ENCODE peak calls at places on chromosomes 12 and 14, in four cellular contexts. A, V, H and L are unnamed samples. For H3K36me3, the result is how much of the 10 kb centered on the place peaks cover.

GRCh38 chr12:65556676-65557424 is 267.4 kb upstream of the HMGA2 start:
- DNase-seq in H (peak), A (peak), V (peak), L (peak)

GRCh38 chr14:105879503-105879866 is 353.1 kb downstream of the TMEM121 start:
- DNase-seq in A (peak), H (no peak), V (no peak), L (no peak)

GRCh38 chr12:98085360-98085759 is 430.0 kb upstream of the TMPO start:
- DNase-seq in A (no peak), H (no peak), V (no peak), L (no peak)

GRCh38 chr14:29802211-29802610 is 125.4 kb downstream of the PRKD1 start:
- DNase-seq in A (no peak), H (no peak), V (no peak), L (no peak)

GRCh38 chr12:26841085-26841484 is 8.1 kb upstream of the ITPR2 start:
- DNase-seq in V (no peak), H (no peak), A (no peak), L (no peak)

GRCh38 chr14:106528717-106529116 is 1002.3 kb downstream of the TMEM121 start:
- DNase-seq in V (no peak), H (no peak), A (no peak), L (no peak)

GRCh38 chr12:108757842-108758241 is 26.5 kb upstream of the CORO1C start:
- DNase-seq in V (no peak), A (no peak), H (peak), L (no peak)

GRCh38 chr12:2283910-2284309 is 231.1 kb downstream of the CACNA1C start:
- DNase-seq in V (no peak), A (no peak), H (no peak), L (no peak)

GRCh38 chr12:100493371-100494012 is 19.8 kb downstream of the NR1H4 start:
- DNase-seq in V (no peak), H (no peak), A (no peak), L (no peak)

GRCh38 chr12:64990991-64991570 is 130.0 kb downstream of the WIF1 start:
- DNase-seq in H (peak), V (no peak), A (no peak), L (no peak)

GRCh38 chr14:80754696-80755095 is 186.8 kb downstream of the CEP128 start:
- DNase-seq in V (no peak), A (no peak), H (peak), L (no peak)

GRCh38 chr12:50404307-50404706 is 3.6 kb downstream of the LARP4 start:
- DNase-seq in A (no peak), H (no peak), V (no peak), L (no peak)

GRCh38 chr12:47391566-47391965 is 311.8 kb upstream of the AMIGO2 start:
- DNase-seq in A (no peak), V (no peak), H (no peak), L (no peak)

GRCh38 chr12:132275110-132275531 is 54.3 kb downstream of the GALNT9 start:
- DNase-seq in V (no peak), A (no peak), H (no peak), L (peak)

GRCh38 chr12:98060421-98060820 is 455.0 kb upstream of the TMPO start:
- DNase-seq in V (no peak), H (no peak), A (no peak), L (no peak)

GRCh38 chr12:30839643-30840190 is 85.0 kb upstream of the CAPRIN2 start:
- DNase-seq in H (no peak), V (no peak), A (no peak), L (no peak)

GRCh38 chr12:115185529-115185928 is 501.6 kb upstream of the TBX3 start:
- DNase-seq in V (no peak), H (no peak), A (peak), L (no peak)

GRCh38 chr14:100621806-100622205 is 34.6 kb upstream of the BEGAIN start:
- DNase-seq in A (no peak), V (no peak), H (no peak), L (peak)

GRCh38 chr12:26373606-26374495 is 178.5 kb downstream of the SSPN start:
- DNase-seq in H (peak), A (no peak), V (no peak), L (no peak)

GRCh38 chr12:110822821-110823415 is 23.9 kb upstream of the CCDC63 start:
- DNase-seq in V (no peak), A (no peak), H (no peak), L (no peak)

GRCh38 chr14:22886500-22887259 is 3.7 kb downstream of the REM2 start:
- DNase-seq in H (peak), V (peak), A (peak), L (peak)

GRCh38 chr12:53752651-53753050 is 872 bp upstream of the CISTR start:
- DNase-seq in H (no peak), A (no peak), V (no peak), L (no peak)

GRCh38 chr14:91349481-91350074 is 68.0 kb downstream of the CCDC88C start:
- DNase-seq in V (no peak), H (no peak), A (no peak), L (no peak)

GRCh38 chr14:102993523-102993922 is 63.8 kb downstream of the CDC42BPB start:
- DNase-seq in V (no peak), A (no peak), H (peak), L (peak)

GRCh38 chr14:64726585-64726890 is 22.3 kb downstream of the PLEKHG3 start:
- DNase-seq in V (peak), A (no peak), H (peak), L (peak)

GRCh38 chr12:56723889-56724659 is 1.0 kb downstream of the NACA start:
- DNase-seq in A (peak), V (peak), H (peak), L (peak)

GRCh38 chr12:56307221-56307965 is 7.3 kb upstream of the CS start:
- DNase-seq in A (no peak), H (no peak), V (no peak), L (no peak)

GRCh38 chr12:66331016-66331415 is 28.7 kb downstream of the HELB start:
- DNase-seq in V (no peak), H (no peak), A (no peak), L (no peak)

GRCh38 chr12:58530421-58531067 is 389.8 kb downstream of the LRIG3 start:
- DNase-seq in A (no peak), V (no peak), H (peak), L (no peak)

GRCh38 chr12:48000878-48001321 is 3.4 kb downstream of the COL2A1 start:
- DNase-seq in A (peak), V (no peak), H (peak), L (no peak)

GRCh38 chr14:74649167-74649566 is 37.1 kb upstream of the LTBP2 start:
- DNase-seq in H (peak), A (no peak), V (no peak), L (no peak)

GRCh38 chr12:109706747-109707469 is 6.7 kb upstream of the FAM222A start:
- DNase-seq in H (no peak), A (no peak), V (peak), L (peak)

GRCh38 chr12:122004633-122005071 is 17.0 kb upstream of the BCL7A start:
- DNase-seq in H (no peak), V (no peak), A (no peak), L (no peak)

GRCh38 chr14:104783484-104784217 is 11.9 kb downstream of the AKT1 start:
- DNase-seq in V (no peak), H (no peak), A (no peak), L (no peak)

GRCh38 chr14:104780513-104781030 is 15.0 kb downstream of the AKT1 start:
- DNase-seq in H (no peak), V (no peak), A (no peak), L (no peak)

GRCh38 chr14:104781271-104782077 is 14.1 kb downstream of the AKT1 start:
- DNase-seq in H (no peak), A (no peak), V (no peak), L (no peak)

GRCh38 chr14:104782823-104783170 is 12.8 kb downstream of the AKT1 start:
- DNase-seq in A (no peak), H (no peak), V (no peak), L (no peak)

DNA sequence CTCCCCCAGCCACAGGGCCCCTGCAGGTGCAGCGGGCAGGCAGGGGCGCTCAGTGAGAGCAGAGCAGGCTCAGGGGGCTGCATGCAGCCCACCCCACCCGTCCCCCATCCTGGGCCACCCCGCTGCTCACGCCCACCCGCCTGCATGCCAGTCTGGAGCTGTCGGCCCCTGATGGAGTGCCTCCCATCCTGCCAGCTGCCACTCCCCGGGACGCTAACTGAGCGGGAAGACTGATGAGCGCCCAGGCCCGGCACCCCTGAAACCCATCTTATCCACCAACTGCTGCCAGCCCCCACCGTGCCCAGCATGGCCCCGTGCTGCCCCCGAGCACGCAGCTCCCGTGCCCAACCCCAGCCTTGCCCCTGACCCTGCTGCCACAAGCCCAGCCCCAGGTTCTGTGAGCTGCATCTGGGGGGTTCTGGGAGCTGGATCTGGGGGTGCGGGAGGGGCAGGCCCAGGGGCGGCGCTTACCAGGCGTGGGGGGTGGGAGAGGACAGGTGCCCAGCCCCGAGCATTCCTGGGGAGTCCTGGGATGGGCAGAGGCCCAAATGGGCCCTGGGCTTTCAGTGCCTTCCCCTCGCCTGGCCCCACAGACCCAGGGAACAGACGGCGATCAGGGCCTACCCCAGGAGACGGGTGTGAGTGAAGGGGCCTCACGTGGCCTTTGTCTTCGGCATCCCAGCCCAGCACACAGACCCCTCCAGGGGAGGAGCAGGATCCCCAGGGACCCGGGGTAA is 13.3 kb downstream of the AKT1 start:
- DNase-seq in H (no peak), V (no peak), A (no peak), L (no peak)
- H3K36me3 ChIP-seq in H (under half), V (under half), A (under half), L (under half)

DNA sequence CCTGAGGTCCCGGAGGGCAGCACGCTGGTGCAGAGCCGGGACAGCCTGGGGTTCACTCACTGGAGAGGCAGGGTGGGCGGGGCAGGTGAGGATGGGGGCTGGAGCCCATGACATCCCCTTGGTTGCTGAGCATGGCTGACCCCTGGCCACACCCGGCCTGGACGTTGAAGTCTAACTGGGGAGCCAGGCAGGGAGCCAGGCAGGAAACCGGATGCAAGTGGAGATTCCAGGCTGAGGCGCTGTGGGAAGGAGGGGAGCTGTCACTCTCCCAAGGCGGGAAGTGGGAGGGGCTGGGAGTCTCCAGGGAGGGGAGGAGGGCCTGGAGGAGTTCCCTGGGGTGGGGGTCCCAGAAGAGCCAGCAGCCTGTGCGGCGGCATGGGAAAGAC is 7.7 kb upstream of the INF2 start:
- DNase-seq in A (peak), V (peak), H (peak), L (peak)
- H3K4me3 ChIP-seq in A (peak), V (no peak), H (peak), L (no peak)

GRCh38 chr14:90263748-90264449 is 7.5 kb downstream of the PSMC1 start:
- DNase-seq in V (no peak), A (no peak), H (no peak), L (no peak)
- H3K36me3 ChIP-seq in V (under half), A (half or more), H (under half), L (under half)

GRCh38 chr14:94936411-94936892 is 166.5 kb upstream of the GSC start:
- DNase-seq in A (peak), V (peak), H (no peak), L (peak)

GRCh38 chr14:94938016-94938415 is 168.1 kb upstream of the GSC start:
- DNase-seq in A (no peak), V (no peak), H (no peak), L (no peak)

GRCh38 chr14:94935901-94936300 is 166.0 kb upstream of the GSC start:
- DNase-seq in H (no peak), A (no peak), V (no peak), L (no peak)

GRCh38 chr14:94933411-94933964 is 163.6 kb upstream of the GSC start:
- DNase-seq in H (no peak), V (no peak), A (no peak), L (no peak)

DNA sequence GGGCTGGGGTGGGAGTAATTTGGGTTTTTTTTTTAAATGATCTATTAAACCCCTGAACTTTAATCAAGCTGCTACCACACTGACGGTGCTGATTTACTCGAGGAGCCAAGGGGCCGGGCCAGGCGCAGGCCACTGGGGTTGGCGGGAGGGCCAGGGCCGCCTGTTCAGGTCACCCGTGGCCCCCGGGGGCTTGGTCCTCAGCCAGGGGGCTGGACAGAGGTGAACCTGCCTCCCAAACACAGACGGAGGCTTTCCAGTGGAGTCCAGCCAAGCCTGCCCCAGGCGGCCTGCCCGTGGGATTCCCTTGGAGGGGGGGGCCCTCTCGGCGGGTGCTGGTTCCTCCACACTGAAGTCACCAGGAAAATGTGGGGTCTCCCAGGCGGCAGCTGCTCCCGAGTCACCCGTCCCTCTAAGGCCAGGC is 167.0 kb upstream of the GSC start:
- DNase-seq in H (no peak), V (peak), A (peak), L (no peak)
- H3K4me3 ChIP-seq in H (no peak), V (no peak), A (peak), L (no peak)

GRCh38 chr12:124700810-124701594 is 133.6 kb upstream of the NCOR2 start:
- DNase-seq in V (peak), A (no peak), H (no peak), L (no peak)
- H3K36me3 ChIP-seq in V (under half), A (under half), H (under half), L (under half)

GRCh38 chr12:87806310-87806709 is 222.9 kb downstream of the C12orf50 start:
- DNase-seq in V (no peak), H (no peak), A (no peak), L (no peak)
- H3K4me3 ChIP-seq in V (no peak), H (no peak), A (no peak), L (no peak)

DNA sequence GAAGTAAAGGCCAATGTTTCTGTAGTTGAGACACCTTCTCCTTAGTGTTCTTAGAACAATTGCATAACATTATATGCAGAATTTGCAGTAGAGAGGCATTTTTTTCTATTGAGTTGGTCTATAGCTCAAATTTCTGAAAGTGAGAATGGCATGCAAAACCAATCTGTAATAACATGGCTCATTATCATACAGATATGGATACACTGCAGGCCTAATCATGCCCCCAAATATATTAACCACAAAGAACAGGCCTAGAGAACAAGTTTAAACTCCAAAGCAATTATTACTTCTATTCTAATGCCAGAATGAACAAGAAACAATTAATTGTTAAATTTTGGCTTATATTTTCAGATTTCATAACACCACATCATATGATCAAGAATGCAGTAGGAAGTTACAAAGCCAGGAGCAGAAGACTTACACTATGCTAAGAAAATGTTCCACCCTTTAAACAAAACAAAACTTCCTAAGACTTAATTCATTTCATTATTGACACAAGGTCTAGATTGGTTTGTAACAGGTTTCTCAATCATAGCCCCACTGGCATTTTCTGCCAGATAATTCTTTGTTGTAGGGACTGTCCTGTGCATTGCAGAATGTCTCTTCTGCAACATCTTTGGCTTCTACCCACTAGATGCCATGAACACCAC is 26.9 kb downstream of the TMTC1 start:
- DNase-seq in V (no peak), H (peak), A (no peak), L (no peak)
- H3K36me3 ChIP-seq in V (under half), H (under half), A (under half), L (under half)

GRCh38 chr12:6278439-6279255 is 31.8 kb upstream of the PLEKHG6 start:
- DNase-seq in V (peak), A (peak), H (peak), L (peak)
- H3K4me3 ChIP-seq in V (no peak), A (peak), H (peak), L (peak)